ENCODE peak calls at places on chromosomes 7 and 10, in four cellular contexts. G is HFFc6, N is GM13976, C is MCF 10A. W is an unnamed sample.

GRCh38 chr10:58050575-58050974 is 217.1 kb downstream of the IPMK start:
- DNase-seq in G (no peak), N (no peak), C (no peak), W (no peak)

GRCh38 chr7:20651960-20652544 is 36.6 kb downstream of the ABCB5 start:
- DNase-seq in G (no peak), N (no peak), C (peak), W (peak)

GRCh38 chr10:73971636-73972354 is 26.1 kb upstream of the VCL start:
- DNase-seq in G (no peak), N (no peak), C (no peak), W (no peak)

GRCh38 chr10:26374426-26374825 is 63.7 kb upstream of the APBB1IP start:
- DNase-seq in G (no peak), N (no peak), C (no peak), W (no peak)

GRCh38 chr10:128716181-128716580 is 590.0 kb upstream of the MKI67 start:
- DNase-seq in G (no peak), N (no peak), C (no peak), W (no peak)

GRCh38 chr7:122006687-122007086 is 133.7 kb downstream of the PTPRZ1 start:
- DNase-seq in G (no peak), N (no peak), C (peak), W (no peak)

GRCh38 chr7:45027774-45028114 is 27.7 kb downstream of the CCM2 start:
- DNase-seq in G (no peak), N (no peak), C (no peak), W (peak)

GRCh38 chr7:128410092-128410665 is 397 bp upstream of the IMPDH1 start:
- DNase-seq in G (peak), N (peak), C (peak), W (no peak)

GRCh38 chr7:37284805-37285211 is 163.9 kb downstream of the ELMO1 start:
- DNase-seq in G (no peak), N (peak), C (peak), W (peak)

GRCh38 chr7:111014074-111014473 is 76.9 kb upstream of the LRRN3 start:
- DNase-seq in G (no peak), N (no peak), C (peak), W (no peak)

GRCh38 chr7:7639421-7639820 is 1.1 kb upstream of the UMAD1 start:
- DNase-seq in G (no peak), N (no peak), C (no peak), W (peak)

GRCh38 chr10:6737080-6737641 is 157.1 kb upstream of the PRKCQ start:
- DNase-seq in G (no peak), N (no peak), C (peak), W (no peak)

GRCh38 chr10:28903716-28904115 is 226.4 kb downstream of the BAMBI start:
- DNase-seq in G (no peak), N (no peak), C (no peak), W (no peak)

GRCh38 chr7:40697653-40698052 is 562.8 kb downstream of the SUGCT start:
- DNase-seq in G (no peak), N (no peak), C (peak), W (no peak)

GRCh38 chr10:16845248-16845647 is 28.0 kb upstream of the RSU1 start:
- DNase-seq in G (no peak), N (no peak), C (no peak), W (no peak)

GRCh38 chr10:11149499-11149898 is 131.8 kb downstream of the CELF2 start:
- DNase-seq in G (no peak), N (no peak), C (no peak), W (no peak)

GRCh38 chr10:42939685-42940366 is 137.0 kb upstream of the RET start:
- DNase-seq in G (no peak), N (peak), C (no peak), W (no peak)

GRCh38 chr7:38660427-38661099 is 29.4 kb upstream of the AMPH start:
- DNase-seq in G (peak), N (peak), C (peak), W (peak)

GRCh38 chr7:35993663-35994622 is 159.1 kb upstream of the EEPD1 start:
- DNase-seq in G (no peak), N (no peak), C (peak), W (no peak)

GRCh38 chr7:7103343-7104313 is 78.7 kb upstream of the C1GALT1 start:
- DNase-seq in G (peak), N (peak), C (peak), W (peak)

GRCh38 chr10:110858297-110858934 is 13.3 kb upstream of the PDCD4 start:
- DNase-seq in G (no peak), N (no peak), C (no peak), W (peak)

DNA sequence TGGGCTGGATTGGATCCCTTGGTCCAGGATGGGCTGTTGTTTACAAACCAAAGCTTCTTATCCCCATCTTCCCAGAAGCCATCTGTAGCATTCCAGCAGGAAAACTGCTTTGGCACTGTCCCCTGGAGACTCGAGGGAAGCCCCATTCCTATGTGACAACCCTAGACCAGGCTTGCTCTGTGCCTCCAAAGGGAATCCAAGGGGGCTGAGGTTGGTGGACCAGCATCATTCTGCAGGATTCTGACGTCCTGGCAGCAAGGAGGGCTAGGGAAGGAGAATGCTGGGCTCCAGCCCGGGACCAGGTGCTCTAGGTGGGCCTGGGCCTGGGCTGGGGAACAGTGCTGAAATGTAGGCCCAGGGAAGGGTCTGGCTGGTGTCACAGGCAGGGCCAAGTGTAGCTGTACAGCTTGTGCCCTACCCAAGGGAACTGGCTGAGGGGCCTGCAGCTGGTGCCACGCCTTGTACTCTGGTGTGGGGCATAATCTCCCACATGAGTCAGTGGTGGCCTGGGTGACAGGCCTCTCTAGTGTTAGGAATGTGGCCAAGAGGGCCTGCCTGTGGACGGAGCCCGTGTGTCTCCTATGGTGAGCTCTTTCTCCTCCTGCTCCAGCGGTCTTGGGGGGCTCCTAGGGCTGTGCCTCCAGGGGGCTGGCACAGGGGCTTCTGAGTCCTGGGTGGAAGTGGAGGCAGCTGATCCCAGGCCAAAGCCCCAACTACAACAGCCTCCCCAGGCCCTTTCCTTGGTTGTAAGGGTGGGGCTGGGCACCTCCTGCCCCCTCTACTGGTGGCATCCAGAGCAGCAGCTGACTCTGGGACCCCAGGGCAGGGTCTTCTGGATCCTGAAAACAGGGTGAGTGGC is 25.2 kb downstream of the TRIM8 start:
- DNase-seq in G (peak), N (peak), C (peak), W (no peak)
- TF ChIP-seq CTCF in G (peak), N (peak), C (peak), W (peak)

GRCh38 chr7:76509931-76510877 is at the start of gene UPK3B:
- DNase-seq in G (no peak), N (peak), C (no peak), W (no peak)

GRCh38 chr7:76514926-76515325 is 4.6 kb downstream of the UPK3B start:
- DNase-seq in G (no peak), N (no peak), C (no peak), W (no peak)

GRCh38 chr7:76515999-76516443 is 5.7 kb downstream of the UPK3B start:
- DNase-seq in G (no peak), N (peak), C (peak), W (peak)

GRCh38 chr7:76513817-76514799 is 3.8 kb downstream of the UPK3B start:
- DNase-seq in G (no peak), N (peak), C (no peak), W (no peak)

GRCh38 chr7:76512941-76513816 is 2.8 kb downstream of the UPK3B start:
- DNase-seq in G (no peak), N (peak), C (peak), W (no peak)
- TF ChIP-seq CTCF in G (peak), N (no peak), C (peak), W (no peak)

DNA sequence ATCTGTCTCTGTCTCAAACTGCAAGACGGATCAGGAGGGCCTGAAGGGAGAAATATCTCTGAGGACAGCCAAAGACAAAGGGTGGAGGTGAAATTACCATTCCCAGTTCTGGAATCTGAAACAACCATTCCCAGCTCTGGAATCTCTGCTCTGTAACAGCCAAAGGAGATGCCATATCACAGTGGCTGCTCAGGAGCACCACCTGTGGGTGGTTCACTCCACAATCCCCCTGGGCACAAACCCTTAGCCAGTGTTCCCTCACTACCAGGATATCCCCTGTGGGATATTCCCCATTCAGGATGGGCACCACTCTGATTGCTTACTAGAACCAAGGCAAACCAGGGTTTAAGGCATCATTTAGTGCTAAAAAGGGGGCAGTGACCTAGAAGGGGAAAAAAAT is 199.0 kb downstream of the HTR7 start:
- DNase-seq in G (no peak), N (no peak), C (no peak), W (no peak)
- TF ChIP-seq CTCF in G (no peak), N (no peak), C (no peak), W (no peak)

GRCh38 chr7:85806321-85806720 is 619.5 kb upstream of the SEMA3D start:
- DNase-seq in G (no peak), N (no peak), C (no peak), W (no peak)
- TF ChIP-seq CTCF in G (no peak), N (no peak), C (no peak), W (peak)

GRCh38 chr7:99275496-99275895 is 2.9 kb downstream of the MYH16 start:
- DNase-seq in G (no peak), N (no peak), C (no peak), W (no peak)

GRCh38 chr7:99268361-99268908 is 4.2 kb upstream of the MYH16 start:
- DNase-seq in G (no peak), N (no peak), C (no peak), W (no peak)

GRCh38 chr7:99267530-99268360 is 4.9 kb upstream of the MYH16 start:
- DNase-seq in G (peak), N (no peak), C (peak), W (no peak)

GRCh38 chr7:99272476-99273045 is at the start of gene MYH16:
- DNase-seq in G (no peak), N (no peak), C (peak), W (no peak)

GRCh38 chr7:99270702-99271101 is 1.9 kb upstream of the MYH16 start:
- DNase-seq in G (no peak), N (no peak), C (no peak), W (no peak)
- TF ChIP-seq CTCF in G (no peak), N (no peak), C (no peak), W (no peak)

DNA sequence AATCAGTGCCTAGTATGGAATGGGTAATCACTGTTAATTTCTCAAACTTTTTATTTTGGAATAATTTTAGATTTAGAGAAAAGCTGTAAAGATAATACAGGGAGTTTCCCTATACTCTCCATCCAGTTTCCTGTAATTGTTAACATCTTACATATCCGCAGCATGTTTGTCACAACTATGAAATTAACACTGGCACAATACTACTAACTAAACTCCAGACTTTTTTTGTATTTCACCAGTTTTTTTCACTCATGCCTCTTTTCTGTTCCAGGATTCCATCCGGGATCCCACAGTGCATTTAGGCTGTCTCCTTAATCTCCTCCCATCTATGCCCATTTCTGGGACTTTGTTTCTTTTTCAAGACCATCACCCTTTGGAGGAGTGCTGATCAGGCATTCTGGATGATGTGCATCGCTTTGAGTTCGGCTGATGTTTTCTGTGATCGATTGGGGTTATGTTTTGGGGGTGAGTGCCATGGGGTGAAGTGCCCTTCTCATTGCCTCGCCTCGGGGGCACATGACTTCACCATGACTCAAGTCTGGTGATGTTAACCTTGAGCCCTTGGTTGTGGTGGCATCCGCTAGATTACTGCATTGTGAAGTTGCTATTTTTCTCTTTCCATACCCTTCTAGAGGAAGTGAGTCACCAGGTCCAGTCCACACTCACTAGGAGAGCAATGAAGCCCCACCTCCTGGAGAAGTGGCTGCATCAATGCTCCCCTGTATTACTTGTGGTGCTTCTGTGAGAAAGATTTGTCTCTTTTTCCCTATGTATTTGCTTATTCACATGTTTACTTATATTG is 43.9 kb upstream of the GRB10 start:
- DNase-seq in G (peak), N (no peak), C (peak), W (no peak)
- TF ChIP-seq CTCF in G (peak), N (no peak), C (no peak), W (no peak)

GRCh38 chr7:27143022-27143949 is at the start of gene HOXA5:
- DNase-seq in G (peak), N (peak), C (peak), W (peak)
- TF ChIP-seq CTCF in G (peak), N (no peak), C (peak), W (no peak)

GRCh38 chr10:87816842-87817178 is 1.2 kb downstream of the ATAD1 start:
- DNase-seq in G (no peak), N (no peak), C (peak), W (no peak)

GRCh38 chr10:87819274-87819585 is 1.2 kb upstream of the ATAD1 start:
- DNase-seq in G (no peak), N (no peak), C (no peak), W (no peak)

GRCh38 chr10:87817291-87817872 is 644 bp downstream of the ATAD1 start:
- DNase-seq in G (no peak), N (no peak), C (peak), W (no peak)

GRCh38 chr10:87818505-87819273 is 663 bp upstream of the ATAD1 start:
- DNase-seq in G (no peak), N (peak), C (peak), W (peak)

GRCh38 chr10:87817873-87818504 is at the start of gene ATAD1:
- DNase-seq in G (peak), N (peak), C (peak), W (peak)
- TF ChIP-seq CTCF in G (peak), N (no peak), C (no peak), W (peak)

W was measured in GM12865.